ENCODE peak calls at places on chromosomes 5 and 9, in eight cellular contexts. W, K, U, I, Z, T, L and P are unnamed samples.

GRCh38 chr5:138949223-138949574 is 74.1 kb upstream of the LRRTM2 start:
- DNase-seq in W (no peak), K (no peak), U (no peak), I (no peak), Z (no peak), T (no peak), L (no peak), P (no peak)

GRCh38 chr5:54758038-54758437 is 227.4 kb downstream of the ESM1 start:
- DNase-seq in W (no peak), K (no peak), U (no peak), I (peak; percentile 79), Z (peak; percentile 92), T (peak; percentile 78), L (no peak), P (no peak)

GRCh38 chr5:123881791-123882244 is 369.8 kb downstream of the CSNK1G3 start:
- DNase-seq in W (no peak), K (no peak), U (peak; percentile 20), I (peak; percentile 21), Z (peak; percentile 58), T (peak; percentile 80), L (no peak), P (peak; percentile 34)

GRCh38 chr5:67009028-67009427 is 187.6 kb downstream of the CD180 start:
- DNase-seq in W (no peak), K (no peak), U (no peak), I (no peak), Z (no peak), T (no peak), L (no peak), P (no peak)

GRCh38 chr9:14312721-14313377 is 1.1 kb downstream of the NFIB start:
- DNase-seq in W (peak; percentile 49), K (peak; percentile 32), U (peak; percentile 41), I (peak; percentile 11), Z (no peak), T (peak; percentile 40), L (no peak), P (peak; percentile 71)

GRCh38 chr5:154962494-154962893 is 21.6 kb downstream of the MRPL22 start:
- DNase-seq in W (peak; percentile 75), K (no peak), U (peak; percentile 89), I (no peak), Z (peak; percentile 22), T (peak; percentile 66), L (no peak), P (no peak)

GRCh38 chr5:158837908-158838307 is 261.8 kb downstream of the EBF1 start:
- DNase-seq in W (no peak), K (no peak), U (no peak), I (no peak), Z (no peak), T (peak; percentile 30), L (no peak), P (no peak)

GRCh38 chr9:9004844-9005243 is 1205.3 kb upstream of the DMAC1 start:
- DNase-seq in W (no peak), K (no peak), U (no peak), I (no peak), Z (no peak), T (peak; percentile 1), L (no peak), P (no peak)

GRCh38 chr5:113218906-113219517 is 215.8 kb downstream of the TSSK1B start:
- DNase-seq in W (no peak), K (no peak), U (no peak), I (no peak), Z (no peak), T (no peak), L (no peak), P (no peak)

GRCh38 chr9:98007251-98007928 is 24.2 kb downstream of the ANP32B start:
- DNase-seq in W (peak; percentile 17), K (no peak), U (peak; percentile 69), I (no peak), Z (no peak), T (no peak), L (no peak), P (no peak)

GRCh38 chr5:112921031-112921832 is 795 bp downstream of the REEP5 start:
- DNase-seq in W (peak; percentile 58), K (peak; percentile 64), U (peak; percentile 83), I (peak; percentile 58), Z (peak; percentile 62), T (peak; percentile 84), L (peak; percentile 20), P (peak; percentile 73)

GRCh38 chr9:132201780-132202703 is 40.2 kb downstream of the NTNG2 start:
- DNase-seq in W (no peak), K (peak; percentile 25), U (no peak), I (no peak), Z (no peak), T (no peak), L (no peak), P (no peak)

GRCh38 chr5:73902327-73903051 is 276.5 kb downstream of the ARHGEF28 start:
- DNase-seq in W (peak; percentile 36), K (no peak), U (peak; percentile 68), I (peak; percentile 12), Z (peak; percentile 56), T (peak; percentile 70), L (no peak), P (peak; percentile 89)

GRCh38 chr5:74543162-74543995 is 97.1 kb downstream of the ENC1 start:
- DNase-seq in W (peak; percentile 99), K (no peak), U (peak; percentile 98), I (peak; percentile 84), Z (peak; percentile 97), T (peak; percentile 90), L (no peak), P (peak; percentile 90)

GRCh38 chr9:116287721-116288120 is 134.1 kb downstream of the PAPPA start:
- DNase-seq in W (peak; percentile 23), K (no peak), U (no peak), I (peak; percentile 69), Z (peak; percentile 76), T (peak; percentile 60), L (no peak), P (no peak)

GRCh38 chr5:167245871-167246270 is 1045.6 kb upstream of the WWC1 start:
- DNase-seq in W (peak; percentile 19), K (no peak), U (peak; percentile 38), I (no peak), Z (peak; percentile 20), T (peak; percentile 26), L (no peak), P (peak; percentile 24)

GRCh38 chr5:88049737-88050136 is 218.9 kb downstream of the TMEM161B start:
- DNase-seq in W (no peak), K (no peak), U (no peak), I (no peak), Z (no peak), T (no peak), L (no peak), P (no peak)

GRCh38 chr5:167049043-167049663 is 1242.3 kb upstream of the WWC1 start:
- DNase-seq in W (peak; percentile 37), K (peak; percentile 8), U (peak; percentile 65), I (peak; percentile 43), Z (peak; percentile 74), T (peak; percentile 18), L (no peak), P (peak; percentile 55)

GRCh38 chr9:17491780-17492179 is 87.1 kb upstream of the SH3GL2 start:
- DNase-seq in W (no peak), K (no peak), U (no peak), I (no peak), Z (no peak), T (no peak), L (no peak), P (no peak)

GRCh38 chr5:34822921-34823715 is 15.8 kb upstream of the TTC23L start:
- DNase-seq in W (no peak), K (no peak), U (no peak), I (no peak), Z (peak; percentile 99), T (no peak), L (no peak), P (no peak)

GRCh38 chr9:122134822-122135528 is 24.6 kb downstream of the NDUFA8 start:
- DNase-seq in W (no peak), K (no peak), U (no peak), I (peak; percentile 17), Z (peak; percentile 21), T (peak; percentile 58), L (no peak), P (no peak)

GRCh38 chr9:2317591-2317990 is 302.4 kb downstream of the SMARCA2 start:
- DNase-seq in W (no peak), K (no peak), U (no peak), I (no peak), Z (peak; percentile 31), T (peak; percentile 11), L (no peak), P (no peak)

GRCh38 chr9:95516221-95516735 is 493 bp downstream of the PTCH1 start:
- DNase-seq in W (no peak), K (no peak), U (peak; percentile 19), I (no peak), Z (no peak), T (peak; percentile 61), L (no peak), P (no peak)

GRCh38 chr9:134914501-134914834 is 3.2 kb downstream of the FCN1 start:
- DNase-seq in W (no peak), K (no peak), U (no peak), I (no peak), Z (no peak), T (no peak), L (no peak), P (no peak)

GRCh38 chr9:77291714-77292113 is 114.4 kb downstream of the VPS13A start:
- DNase-seq in W (peak; percentile 52), K (no peak), U (peak; percentile 17), I (peak; percentile 49), Z (peak; percentile 45), T (peak; percentile 61), L (no peak), P (no peak)

GRCh38 chr5:147912015-147912414 is 5.7 kb upstream of the C5orf46 start:
- DNase-seq in W (no peak), K (no peak), U (no peak), I (no peak), Z (no peak), T (no peak), L (no peak), P (no peak)

GRCh38 chr5:172875372-172876279 is 41.6 kb downstream of the ERGIC1 start:
- DNase-seq in W (no peak), K (no peak), U (peak; percentile 73), I (no peak), Z (peak; percentile 69), T (peak; percentile 47), L (no peak), P (no peak)

GRCh38 chr5:124519396-124519795 is 227.0 kb downstream of the ZNF608 start:
- DNase-seq in W (peak; percentile 63), K (no peak), U (peak; percentile 64), I (peak; percentile 58), Z (peak; percentile 94), T (peak; percentile 93), L (no peak), P (no peak)

GRCh38 chr5:141805874-141806273 is 72.3 kb downstream of the PCDH1 start:
- DNase-seq in W (no peak), K (no peak), U (no peak), I (no peak), Z (no peak), T (no peak), L (no peak), P (no peak)

GRCh38 chr9:99385215-99385614 is 163.1 kb downstream of the SEC61B start:
- DNase-seq in W (no peak), K (no peak), U (no peak), I (no peak), Z (no peak), T (no peak), L (no peak), P (no peak)

GRCh38 chr5:122458278-122458872 is 146.3 kb downstream of the SNCAIP start:
- DNase-seq in W (peak; percentile 24), K (no peak), U (peak; percentile 35), I (peak; percentile 24), Z (peak; percentile 33), T (peak; percentile 22), L (no peak), P (peak; percentile 38)

GRCh38 chr9:90053027-90053426 is 448.2 kb downstream of the GADD45G start:
- DNase-seq in W (peak; percentile 8), K (no peak), U (no peak), I (no peak), Z (no peak), T (no peak), L (no peak), P (peak; percentile 33)

GRCh38 chr9:117325789-117326185 is 89.1 kb downstream of the ASTN2 start:
- DNase-seq in W (no peak), K (no peak), U (no peak), I (no peak), Z (no peak), T (no peak), L (no peak), P (peak; percentile 22)

GRCh38 chr5:59246470-59247250 is 646.9 kb downstream of the PDE4D start:
- DNase-seq in W (no peak), K (no peak), U (no peak), I (no peak), Z (no peak), T (peak; percentile 73), L (no peak), P (no peak)